ENCODE peak calls at places on chromosomes 2 and 18, in six cellular contexts. H is A673, B is neural crest cell, U is lower lobe of right lung, J is A549, K is omental fat pad. V is an unnamed sample.

GRCh38 chr2:146246017-146246733 is 1598.7 kb upstream of the ACVR2A start:
- DNase-seq in J (no peak), H (no peak), B (no peak), K (no peak), U (no peak), V (no peak)

GRCh38 chr2:10434885-10435419 is 13.2 kb downstream of the ODC1 start:
- DNase-seq in K (peak), U (peak), H (peak), J (peak), B (peak), V (peak)

GRCh38 chr2:25371253-25372241 is 29.8 kb upstream of the DNMT3A start:
- DNase-seq in U (no peak), B (no peak), J (no peak), H (no peak), K (peak), V (no peak)

GRCh38 chr2:138752231-138752956 is 27.8 kb downstream of the NXPH2 start:
- DNase-seq in U (no peak), B (no peak), K (no peak), H (no peak), J (no peak), V (no peak)

GRCh38 chr18:79329786-79330185 is 65.9 kb upstream of the NFATC1 start:
- DNase-seq in K (no peak), B (no peak), J (no peak), H (no peak), U (no peak), V (no peak)

GRCh38 chr2:20212459-20212870 is 12.5 kb downstream of the SDC1 start:
- DNase-seq in H (peak), K (no peak), J (no peak), B (peak), U (peak), V (peak)

GRCh38 chr2:111209045-111209514 is 88.4 kb downstream of the BCL2L11 start:
- DNase-seq in K (no peak), B (no peak), H (no peak), J (no peak), U (no peak), V (no peak)

GRCh38 chr2:151777911-151778310 is 43.6 kb upstream of the NEB start:
- DNase-seq in B (no peak), H (no peak), U (no peak), J (no peak), K (no peak), V (no peak)

GRCh38 chr2:18518116-18519111 is 42.0 kb downstream of the RDH14 start:
- DNase-seq in H (no peak), K (no peak), U (no peak), J (no peak), B (no peak), V (no peak)

GRCh38 chr2:69381337-69381737 is 5.7 kb downstream of the GFPT1 start:
- DNase-seq in J (peak), H (peak), B (no peak), K (no peak), U (no peak), V (no peak)

GRCh38 chr2:7031424-7032245 is 114.4 kb downstream of the RNF144A start:
- DNase-seq in H (peak), K (no peak), U (peak), J (peak), B (no peak), V (no peak)

GRCh38 chr18:56044239-56044638 is 456.2 kb upstream of the TCF4 start:
- DNase-seq in K (no peak), U (no peak), J (no peak), B (no peak), H (no peak), V (no peak)

GRCh38 chr2:155485141-155485842 is 786.8 kb downstream of the KCNJ3 start:
- DNase-seq in J (no peak), B (no peak), H (no peak), U (no peak), K (no peak), V (no peak)

GRCh38 chr2:181680055-181680936 is at the start of gene NEUROD1:
- DNase-seq in B (no peak), U (no peak), J (peak), K (no peak), H (peak), V (peak)

GRCh38 chr2:37870829-37871228 is 54.3 kb upstream of the RMDN2 start:
- DNase-seq in K (no peak), U (no peak), H (no peak), J (no peak), B (no peak), V (no peak)

GRCh38 chr18:5049124-5049523 is 147.9 kb downstream of the AKAIN1 start:
- DNase-seq in H (no peak), J (no peak), B (no peak), K (no peak), U (no peak), V (no peak)

GRCh38 chr2:181005326-181005655 is 24.9 kb downstream of the UBE2E3 start:
- DNase-seq in U (no peak), H (no peak), B (no peak), J (no peak), K (no peak), V (no peak)

GRCh38 chr18:54964741-54965140 is 5.5 kb upstream of the CCDC68 start:
- DNase-seq in H (no peak), B (no peak), K (no peak), U (no peak), J (no peak), V (no peak)

GRCh38 chr2:239272626-239273025 is 128.2 kb downstream of the HDAC4 start:
- DNase-seq in K (peak), U (no peak), J (no peak), H (no peak), B (no peak), V (no peak)

GRCh38 chr2:180519276-180519675 is 461.1 kb upstream of the UBE2E3 start:
- DNase-seq in U (no peak), B (no peak), J (peak), K (no peak), H (no peak), V (no peak)

GRCh38 chr2:109253216-109253615 is 124.2 kb downstream of the SH3RF3 start:
- DNase-seq in U (no peak), J (no peak), H (no peak), B (no peak), K (no peak), V (no peak)

GRCh38 chr18:12625242-12625641 is 32.7 kb downstream of the SPIRE1 start:
- DNase-seq in K (no peak), J (no peak), H (no peak), B (no peak), U (no peak), V (no peak)

GRCh38 chr2:3534251-3534814 is 15.0 kb upstream of the ADI1 start:
- DNase-seq in H (no peak), K (no peak), J (no peak), B (no peak), U (no peak), V (no peak)

GRCh38 chr2:3535794-3536681 is 16.7 kb upstream of the ADI1 start:
- DNase-seq in H (peak), U (peak), J (peak), B (no peak), K (peak), V (no peak)

GRCh38 chr2:3539836-3540235 is 18.3 kb downstream of the RNASEH1 start:
- DNase-seq in J (peak), H (no peak), K (no peak), U (no peak), B (no peak), V (no peak)

GRCh38 chr2:3535467-3535793 is 16.1 kb upstream of the ADI1 start:
- DNase-seq in U (no peak), J (no peak), H (no peak), B (no peak), K (no peak), V (no peak)

DNA sequence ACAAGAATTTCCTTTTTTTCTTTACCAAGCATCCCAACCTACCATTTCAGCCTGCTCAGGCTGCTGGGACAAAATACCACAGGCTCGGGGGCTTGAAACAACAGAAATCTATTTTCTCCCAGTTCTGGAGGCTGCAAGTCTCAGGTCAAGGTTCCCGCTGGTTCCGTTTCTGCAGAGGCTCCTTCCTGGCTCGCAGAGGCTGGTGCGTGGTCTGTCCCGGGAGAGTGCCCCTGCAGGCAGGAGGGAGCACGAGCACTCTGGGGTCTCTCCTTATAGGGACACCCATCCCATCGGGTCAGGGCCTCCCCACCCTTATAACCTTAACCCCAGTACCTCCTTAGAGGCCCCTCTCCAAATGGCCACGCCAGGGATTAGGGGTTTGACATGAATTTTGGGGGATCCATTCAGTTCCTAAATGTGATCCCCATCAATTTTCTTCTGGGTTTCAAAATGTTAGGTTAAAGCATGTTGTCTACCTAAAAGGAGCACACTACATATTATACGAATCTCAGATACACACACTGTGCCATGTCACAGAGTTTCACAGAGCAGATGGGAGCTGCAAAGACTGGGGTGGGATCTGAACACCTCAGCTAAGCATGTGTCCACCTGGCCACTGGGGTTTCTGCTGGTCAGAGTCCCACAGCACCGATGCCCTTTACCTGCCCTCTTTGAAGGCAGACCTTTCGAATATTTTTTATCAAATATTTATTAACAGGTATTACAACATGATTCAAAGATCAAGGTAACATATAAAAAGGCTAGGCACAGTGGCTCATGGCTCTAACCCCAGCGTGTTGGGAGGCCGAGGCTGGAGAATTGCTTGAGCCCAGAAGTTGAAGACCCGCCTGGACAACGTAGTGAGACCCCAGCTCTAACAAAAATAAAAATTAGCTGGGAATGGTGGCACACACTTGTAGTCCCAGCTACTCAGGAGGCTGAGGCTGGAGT is 17.6 kb upstream of the ADI1 start:
- DNase-seq in B (no peak), H (peak), U (no peak), K (no peak), J (peak), V (no peak)
- TF ChIP-seq CTCF in B (peak), H (peak), U (peak), K (no peak), J (peak), V (peak)

DNA sequence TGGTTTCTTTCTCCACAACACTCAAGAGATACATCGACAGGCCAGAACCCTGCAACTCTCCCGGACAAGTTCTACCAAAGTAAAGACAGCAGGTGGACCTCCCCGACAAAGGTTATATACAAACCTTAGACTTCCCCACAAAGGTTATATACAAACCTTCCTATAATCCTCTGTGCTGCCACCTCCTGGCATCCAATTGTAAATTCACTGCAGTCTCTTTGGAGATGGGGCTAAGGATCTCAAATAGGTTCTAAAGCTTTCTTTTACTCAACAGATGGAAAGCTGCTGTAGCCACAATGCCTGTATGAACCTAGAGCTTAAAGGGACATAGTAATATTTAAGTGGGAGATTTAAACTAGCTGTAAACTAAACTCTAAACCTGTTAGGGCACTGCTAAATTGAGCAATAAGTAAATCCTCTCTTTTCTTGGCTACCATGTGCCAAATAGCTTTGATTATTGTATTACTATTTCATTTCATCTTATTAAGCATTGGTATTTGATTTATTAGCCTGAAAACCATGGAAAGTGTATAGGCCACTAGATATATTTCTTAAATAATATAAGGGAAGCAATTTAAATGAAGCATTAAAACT is 9.8 kb upstream of the MREG start:
- DNase-seq in H (peak), J (peak), U (no peak), B (peak), K (no peak), V (peak)
- TF ChIP-seq CTCF in H (peak), J (peak), U (peak), B (peak), K (no peak), V (peak)

DNA sequence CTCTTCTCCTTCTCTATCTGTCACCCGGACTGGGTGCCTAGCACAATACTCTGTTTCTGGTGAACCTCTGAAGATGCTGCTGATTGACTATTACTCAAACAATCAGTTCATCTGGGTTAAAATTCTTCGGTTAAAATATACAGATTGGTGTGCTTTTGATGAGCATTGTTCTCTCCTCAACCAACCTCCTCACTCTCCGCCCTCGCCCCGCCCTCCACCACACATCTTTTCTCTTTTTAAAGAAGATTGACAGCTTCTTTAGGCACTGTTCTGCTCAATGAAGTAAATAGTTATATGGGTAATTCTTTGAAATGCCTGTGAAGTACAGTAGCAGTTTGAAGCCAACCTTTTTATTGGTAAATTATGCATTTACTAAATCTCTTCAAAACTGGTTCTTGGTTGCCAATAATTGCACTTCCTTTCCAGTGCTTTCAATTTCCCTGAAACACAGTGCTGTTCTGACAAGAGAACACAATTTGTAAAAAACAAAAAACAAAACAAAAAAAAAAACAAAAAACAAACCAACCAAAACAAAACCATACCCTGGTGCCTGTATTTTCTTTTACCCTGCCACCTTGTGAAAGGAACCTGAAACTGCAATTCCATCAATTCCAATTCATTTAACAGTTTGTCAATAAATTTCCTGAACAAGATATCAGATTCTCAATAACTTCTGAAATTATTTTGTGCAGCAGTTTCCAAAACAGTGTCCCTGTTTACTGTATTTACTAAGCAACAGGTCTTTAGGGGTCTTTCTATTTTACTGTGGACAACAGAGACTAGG is 188.6 kb downstream of the LRP1B start:
- DNase-seq in B (no peak), K (no peak), H (peak), J (no peak), U (no peak), V (no peak)
- TF ChIP-seq CTCF in B (peak), K (no peak), H (peak), J (no peak), U (no peak), V (no peak)

GRCh38 chr18:9017900-9018217 is 84.6 kb upstream of the NDUFV2 start:
- DNase-seq in H (no peak), U (no peak), B (no peak), J (no peak), K (no peak), V (no peak)

GRCh38 chr18:9015689-9016088 is 86.8 kb upstream of the NDUFV2 start:
- DNase-seq in B (no peak), U (no peak), K (no peak), J (no peak), H (no peak), V (no peak)

GRCh38 chr18:9019135-9019534 is 83.4 kb upstream of the NDUFV2 start:
- DNase-seq in B (no peak), K (no peak), J (no peak), H (no peak), U (no peak), V (no peak)

GRCh38 chr18:9017170-9017899 is 85.2 kb upstream of the NDUFV2 start:
- DNase-seq in U (peak), K (peak), H (peak), B (peak), J (peak), V (peak)

DNA sequence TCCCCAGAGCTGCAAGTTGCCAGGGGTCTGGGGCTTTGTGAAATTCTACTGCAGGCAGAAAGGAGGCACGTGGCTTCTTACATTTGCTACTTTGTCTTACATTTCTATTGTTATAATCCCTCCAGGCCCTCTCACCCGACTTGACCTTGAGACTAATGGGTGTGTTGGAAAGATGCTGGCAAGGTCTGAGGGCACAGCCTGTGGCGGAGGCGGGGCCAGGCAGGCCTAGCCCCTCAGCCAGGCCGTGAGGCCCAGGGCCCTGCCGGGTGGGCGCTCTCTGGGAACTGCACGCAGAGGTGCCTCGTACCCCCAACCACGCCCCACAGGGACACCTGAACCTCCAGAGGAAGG is 85.7 kb upstream of the NDUFV2 start:
- DNase-seq in B (no peak), U (no peak), H (no peak), K (no peak), J (no peak), V (no peak)
- TF ChIP-seq CTCF in B (no peak), U (no peak), H (no peak), K (no peak), J (no peak), V (no peak)

GRCh38 chr2:217790681-217791392 is 212.0 kb downstream of the TNS1 start:
- DNase-seq in K (no peak), J (no peak), B (no peak), U (no peak), H (no peak), V (no peak)
- TF ChIP-seq CTCF in K (no peak), J (no peak), B (no peak), U (no peak), H (no peak), V (no peak)

GRCh38 chr2:141109633-141110032 is 1021.2 kb downstream of the LRP1B start:
- DNase-seq in U (no peak), B (no peak), J (peak), H (peak), K (no peak), V (no peak)

GRCh38 chr2:141105763-141106162 is 1025.1 kb downstream of the LRP1B start:
- DNase-seq in J (no peak), K (no peak), H (peak), B (no peak), U (no peak), V (no peak)
- TF ChIP-seq CTCF in J (no peak), K (no peak), H (no peak), B (no peak), U (no peak), V (no peak)